ENCODE peak calls at places on chromosomes 4 and X, in seven cellular contexts. P is T-helper 17 cell, O is HCEC 1CT, K is smooth muscle cell of the brain vasculature, V is left lobe of liver, I is head of caudate nucleus, J is fibroblast of pulmonary artery. R is an unnamed sample.

GRCh38 chr4:702618-703048 is 3.0 kb upstream of the PCGF3 start:
- DNase-seq in J (no peak), I (no peak), V (no peak), P (no peak), K (no peak), O (no peak), R (no peak)

GRCh38 chr4:94621491-94622080 is 136.2 kb upstream of the BMPR1B start:
- DNase-seq in O (peak), J (peak), P (no peak), V (no peak), I (no peak), K (no peak), R (peak)

GRCh38 chr4:25075851-25076250 is 45.1 kb upstream of the LGI2 start:
- DNase-seq in P (no peak), K (no peak), J (no peak), V (no peak), O (no peak), I (no peak), R (peak)

GRCh38 chrX:119427024-119427794 is 28.1 kb downstream of the SLC25A43 start:
- DNase-seq in J (peak), K (no peak), O (peak), I (peak), P (no peak), V (peak), R (no peak)

GRCh38 chr4:85543832-85544231 is 68.9 kb downstream of the ARHGAP24 start:
- DNase-seq in V (no peak), J (peak), I (no peak), P (no peak), O (peak), K (no peak), R (peak)

GRCh38 chr4:118833192-118833820 is 2.6 kb downstream of the SEC24D start:
- DNase-seq in K (no peak), J (no peak), V (no peak), I (no peak), P (no peak), O (no peak), R (peak)

GRCh38 chr4:97720869-97721432 is 422.3 kb downstream of the STPG2 start:
- DNase-seq in O (no peak), V (no peak), I (no peak), K (peak), J (peak), P (no peak), R (peak)

GRCh38 chr4:4960574-4960973 is 58.7 kb downstream of the CYTL1 start:
- DNase-seq in J (no peak), O (no peak), K (no peak), I (no peak), V (no peak), P (no peak), R (no peak)

GRCh38 chrX:133781174-133781573 is 204.2 kb downstream of the GPC3 start:
- DNase-seq in I (no peak), K (no peak), P (no peak), J (no peak), V (no peak), O (no peak), R (no peak)

GRCh38 chr4:74330295-74330750 is 22.1 kb downstream of the EPGN start:
- DNase-seq in I (no peak), J (peak), K (no peak), V (no peak), O (no peak), P (no peak), R (no peak)

GRCh38 chrX:39772057-39772832 is 325.5 kb downstream of the BCOR start:
- DNase-seq in I (no peak), V (no peak), K (no peak), J (no peak), O (no peak), P (peak), R (peak)

GRCh38 chrX:133685806-133686205 is 270.5 kb upstream of the GPC4 start:
- DNase-seq in V (no peak), P (no peak), I (no peak), K (no peak), J (no peak), O (no peak), R (no peak)

GRCh38 chr4:185567828-185568442 is 32.6 kb upstream of the PDLIM3 start:
- DNase-seq in P (no peak), J (peak), I (peak), V (no peak), K (no peak), O (no peak), R (no peak)

GRCh38 chrX:153672531-153673397 is 849 bp downstream of the PNCK start:
- DNase-seq in O (no peak), K (no peak), V (no peak), J (no peak), P (no peak), I (no peak), R (no peak)

GRCh38 chr4:6134612-6135220 is 65.6 kb downstream of the JAKMIP1 start:
- DNase-seq in K (no peak), V (no peak), J (no peak), O (no peak), P (peak), I (no peak), R (no peak)

GRCh38 chr4:158786155-158786581 is 17.3 kb downstream of the FNIP2 start:
- DNase-seq in J (no peak), V (no peak), O (no peak), I (no peak), P (no peak), K (no peak), R (no peak)

R was measured in bronchial epithelial cell.